ENCODE peak calls at places on chromosomes 16 and 17, in nine cellular contexts. X, E, F, G, H, B, U, R and A are unnamed samples. For H3K9me3 and H3K4me1, the result is how much of the 10 kb centered on the place peaks cover.

GRCh38 chr17:2950846-2951245 is 112.6 kb downstream of the OR1D5 start:
- DNase-seq in H (no peak), X (no peak), B (no peak), U (no peak), R (no peak), G (no peak), E (no peak), F (peak), A (no peak)

GRCh38 chr16:56793504-56793903 is 63.6 kb downstream of the NUP93 start:
- DNase-seq in B (peak), F (no peak), R (no peak), X (no peak), E (no peak), U (no peak), H (no peak), G (no peak), A (peak)

GRCh38 chr16:8962393-8963009 is 1.2 kb downstream of the USP7 start:
- DNase-seq in H (no peak), F (no peak), R (peak), B (peak), E (peak), U (peak), X (peak), G (peak), A (no peak)

GRCh38 chr16:7227193-7227825 is 105.3 kb upstream of the RBFOX1 start:
- DNase-seq in G (no peak), H (no peak), F (no peak), R (no peak), B (peak), E (no peak), U (no peak), X (peak), A (no peak)

GRCh38 chr17:51734462-51734861 is 424.1 kb downstream of the CA10 start:
- DNase-seq in R (peak), E (no peak), U (no peak), F (no peak), X (peak), B (peak), G (no peak), H (no peak), A (peak)

GRCh38 chr16:82715833-82716232 is 89.1 kb downstream of the CDH13 start:
- DNase-seq in U (no peak), G (no peak), R (no peak), X (no peak), F (no peak), H (no peak), B (no peak), E (no peak), A (no peak)

GRCh38 chr16:31149894-31150890 is at the start of gene PRSS36:
- DNase-seq in H (no peak), X (peak), E (no peak), U (peak), F (no peak), G (peak), R (no peak), B (no peak), A (no peak)

GRCh38 chr17:30808785-30809286 is 15.7 kb downstream of the CRLF3 start:
- DNase-seq in B (no peak), E (no peak), G (no peak), U (no peak), F (no peak), X (no peak), H (no peak), R (no peak), A (no peak)

GRCh38 chr16:24748242-24748641 is 18.8 kb downstream of the TNRC6A start:
- DNase-seq in X (no peak), H (peak), U (peak), B (no peak), R (no peak), G (no peak), E (no peak), F (no peak), A (no peak)

GRCh38 chr17:78993241-78993956 is 13.7 kb upstream of the LGALS3BP start:
- DNase-seq in H (peak), X (peak), U (no peak), R (peak), B (peak), F (no peak), G (peak), E (peak), A (peak)

GRCh38 chr17:59366773-59367656 is 35.6 kb downstream of the YPEL2 start:
- DNase-seq in U (peak), E (peak), X (no peak), F (peak), R (peak), H (peak), G (no peak), B (peak), A (peak)

GRCh38 chr17:37083461-37083860 is 134.7 kb downstream of the AATF start:
- DNase-seq in R (no peak), X (no peak), U (no peak), H (no peak), F (no peak), G (no peak), E (no peak), B (no peak), A (no peak)

GRCh38 chr16:54651851-54652770 is 278.6 kb upstream of the IRX5 start:
- DNase-seq in F (peak), H (no peak), R (no peak), E (no peak), U (peak), G (no peak), B (no peak), X (peak), A (no peak)

GRCh38 chr16:62404857-62405611 is 368.8 kb upstream of the CDH8 start:
- DNase-seq in G (no peak), F (no peak), E (no peak), U (no peak), X (no peak), H (no peak), R (no peak), B (no peak), A (no peak)

GRCh38 chr17:47267354-47267828 is 13.8 kb downstream of the ITGB3 start:
- DNase-seq in B (no peak), R (no peak), E (no peak), G (no peak), H (no peak), U (peak), F (no peak), X (no peak), A (no peak)

GRCh38 chr16:51971184-51971583 is 575.8 kb downstream of the TOX3 start:
- DNase-seq in U (no peak), E (peak), B (peak), G (peak), H (no peak), F (no peak), R (no peak), X (peak), A (peak)

GRCh38 chr17:34997355-34997862 is 17.1 kb downstream of the LIG3 start:
- DNase-seq in B (no peak), H (peak), R (peak), U (no peak), F (no peak), G (no peak), X (no peak), E (peak), A (no peak)

GRCh38 chr16:85202631-85203461 is 90.6 kb upstream of the CIBAR2 start:
- DNase-seq in H (peak), E (peak), F (peak), G (peak), R (peak), B (no peak), U (no peak), X (peak), A (peak)

GRCh38 chr16:31484491-31485171 is 1.7 kb downstream of the SLC5A2 start:
- DNase-seq in R (peak), G (no peak), B (peak), H (no peak), X (peak), U (no peak), F (peak), E (peak), A (no peak)

GRCh38 chr17:72539981-72540897 is 419.4 kb downstream of the SOX9 start:
- DNase-seq in B (peak), H (peak), F (peak), X (peak), R (peak), E (peak), G (peak), U (peak), A (peak)

GRCh38 chr16:68987734-68988457 is 117.6 kb upstream of the HAS3 start:
- DNase-seq in B (no peak), E (no peak), G (no peak), F (no peak), R (no peak), H (no peak), X (no peak), U (no peak), A (no peak)

GRCh38 chr16:70638814-70639792 is 7.3 kb upstream of the IL34 start:
- DNase-seq in B (no peak), H (no peak), G (peak), R (no peak), X (no peak), F (no peak), U (no peak), E (no peak), A (peak)

GRCh38 chr17:21289175-21289901 is 4.8 kb downstream of the MAP2K3 start:
- DNase-seq in X (no peak), F (no peak), U (no peak), R (no peak), H (no peak), E (no peak), B (no peak), G (no peak), A (no peak)

GRCh38 chr17:59470624-59471297 is 94.6 kb upstream of the DHX40 start:
- DNase-seq in G (no peak), R (no peak), F (no peak), U (no peak), H (no peak), E (no peak), X (no peak), B (no peak), A (no peak)

GRCh38 chr16:58515871-58516767 is 802 bp downstream of the SETD6 start:
- DNase-seq in E (peak), G (no peak), F (peak), R (peak), B (peak), H (peak), X (peak), U (peak), A (peak)

GRCh38 chr17:74215332-74215727 is 2.0 kb downstream of the TTYH2 start:
- DNase-seq in H (no peak), B (no peak), G (no peak), X (no peak), R (no peak), U (no peak), F (no peak), E (no peak), A (no peak)

GRCh38 chr16:57577691-57578224 is 35.3 kb downstream of the ADGRG5 start:
- DNase-seq in U (no peak), F (no peak), X (peak), G (peak), R (no peak), E (no peak), B (no peak), H (peak), A (no peak)

GRCh38 chr17:19364699-19365498 is 2.4 kb upstream of the B9D1 start:
- DNase-seq in X (no peak), B (no peak), F (no peak), G (peak), U (no peak), R (no peak), H (no peak), E (no peak), A (no peak)

GRCh38 chr17:73697872-73698271 is 53.6 kb upstream of the SDK2 start:
- DNase-seq in B (peak), R (peak), G (no peak), F (no peak), H (no peak), E (no peak), X (no peak), U (no peak), A (peak)

DNA sequence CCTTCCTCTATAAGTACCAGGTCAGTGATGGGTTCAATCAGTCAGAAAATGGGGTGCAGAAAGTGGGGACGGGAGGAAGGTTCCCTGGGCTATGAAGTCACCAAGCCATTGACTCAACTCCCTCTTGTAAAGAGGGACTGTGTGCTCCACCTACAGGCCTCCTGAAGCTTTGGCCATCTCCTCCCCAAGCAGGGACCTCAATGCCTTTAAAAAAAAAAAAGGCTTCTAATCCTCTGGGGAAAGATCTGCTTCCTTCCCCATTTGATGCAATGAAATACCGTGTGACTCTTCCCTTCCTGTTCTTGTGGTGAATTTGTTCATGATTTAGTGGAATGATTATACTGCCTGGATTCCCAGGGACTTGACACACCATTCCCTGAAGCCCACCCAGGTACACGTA is 30.8 kb downstream of the VWA3A start:
- DNase-seq in B (no peak), F (no peak), U (peak), R (no peak), H (peak), X (peak), E (no peak), G (no peak), A (no peak)
- TF ChIP-seq CTCF in B (no peak), F (no peak), U (peak), R (no peak), H (no peak), X (peak), E (no peak), G (no peak), A (no peak)

GRCh38 chr17:83161298-83162034 is 82.1 kb downstream of the METRNL start:
- DNase-seq in F (no peak), X (no peak), H (peak), U (no peak), R (no peak), E (no peak), G (no peak), B (no peak), A (no peak)

GRCh38 chr17:83156408-83156807 is 77.0 kb downstream of the METRNL start:
- DNase-seq in U (no peak), F (no peak), B (no peak), E (no peak), X (no peak), H (peak), G (no peak), R (no peak), A (no peak)

GRCh38 chr17:83159204-83160049 is 80.0 kb downstream of the METRNL start:
- DNase-seq in G (no peak), H (peak), B (no peak), X (no peak), U (no peak), R (no peak), E (no peak), F (no peak), A (no peak)

GRCh38 chr17:83162035-83162745 is 82.8 kb downstream of the METRNL start:
- DNase-seq in B (no peak), G (no peak), U (no peak), H (no peak), R (no peak), E (no peak), F (no peak), X (no peak), A (no peak)

GRCh38 chr17:83160443-83161297 is 81.3 kb downstream of the METRNL start:
- DNase-seq in R (no peak), H (peak), B (no peak), X (no peak), U (no peak), E (no peak), F (no peak), G (peak), A (no peak)
- H3K9me3 ChIP-seq in R (under half), H (under half), B (under half), X (under half), U (under half), E (under half), F (under half), G (under half), A (under half)

GRCh38 chr17:8859804-8860430 is 7.6 kb downstream of the PIK3R6 start:
- DNase-seq in R (no peak), F (no peak), U (no peak), E (no peak), G (no peak), B (no peak), X (peak), H (peak), A (no peak)

GRCh38 chr17:8861482-8862181 is 5.8 kb downstream of the PIK3R6 start:
- DNase-seq in E (no peak), F (no peak), U (no peak), G (no peak), H (peak), R (no peak), B (no peak), X (no peak), A (no peak)

GRCh38 chr17:8865385-8865784 is 2.1 kb downstream of the PIK3R6 start:
- DNase-seq in B (no peak), R (no peak), G (no peak), E (no peak), H (peak), F (no peak), U (no peak), X (no peak), A (no peak)

GRCh38 chr17:8859029-8859803 is 8.3 kb downstream of the PIK3R6 start:
- DNase-seq in X (no peak), E (no peak), U (no peak), R (no peak), H (peak), G (no peak), F (peak), B (no peak), A (no peak)

DNA sequence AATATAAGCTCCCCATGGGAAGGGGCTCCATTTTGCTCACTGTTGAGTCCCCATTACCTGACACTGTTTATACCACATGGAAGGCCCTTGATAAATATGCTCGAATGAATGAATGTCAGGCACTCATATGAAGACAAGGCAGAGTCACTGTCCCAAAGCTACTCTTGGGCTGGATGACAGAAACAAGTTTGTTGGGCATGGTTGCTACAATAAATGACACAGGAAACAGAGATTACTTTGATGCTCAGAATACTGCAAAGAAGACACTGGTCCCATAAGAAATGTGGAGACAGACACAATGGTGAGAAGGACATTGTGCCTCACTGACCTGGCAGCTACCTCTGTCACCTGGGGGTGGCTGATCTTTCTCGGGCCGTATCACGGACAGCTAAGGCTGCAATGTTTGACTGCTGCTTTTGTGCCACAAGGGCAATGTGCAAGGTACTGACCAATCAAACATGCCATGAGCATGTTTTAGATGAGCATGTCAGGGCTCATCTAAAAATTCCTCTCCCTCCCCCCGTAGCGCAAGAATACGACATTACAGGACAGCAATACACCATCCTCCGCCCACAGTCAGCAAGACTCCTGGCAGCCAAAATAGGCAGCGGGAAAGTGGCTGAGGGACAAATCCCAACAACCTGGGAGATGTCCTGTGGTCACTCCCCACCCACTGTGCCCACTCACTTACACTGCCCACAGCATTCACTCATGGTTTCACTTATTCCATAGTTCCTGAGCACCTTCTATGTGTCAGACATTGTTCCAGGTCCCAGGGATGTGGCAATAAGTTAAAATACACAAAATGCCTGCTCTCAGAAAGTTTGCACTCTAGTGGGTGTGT is 5.0 kb downstream of the PIK3R6 start:
- DNase-seq in G (no peak), E (no peak), R (no peak), H (peak), X (no peak), U (no peak), F (no peak), B (no peak), A (no peak)
- H3K4me1 ChIP-seq in G (under half), E (under half), R (under half), H (under half), X (under half), U (under half), F (under half), B (under half), A (under half)

GRCh38 chr17:60640503-60640902 is 37.1 kb upstream of the BCAS3 start:
- DNase-seq in X (peak), U (peak), F (no peak), R (no peak), H (no peak), E (no peak), B (peak), G (no peak), A (no peak)
- TF ChIP-seq CTCF in X (peak), U (peak), F (peak), R (no peak), H (no peak), E (no peak), B (peak), G (peak), A (peak)

DNA sequence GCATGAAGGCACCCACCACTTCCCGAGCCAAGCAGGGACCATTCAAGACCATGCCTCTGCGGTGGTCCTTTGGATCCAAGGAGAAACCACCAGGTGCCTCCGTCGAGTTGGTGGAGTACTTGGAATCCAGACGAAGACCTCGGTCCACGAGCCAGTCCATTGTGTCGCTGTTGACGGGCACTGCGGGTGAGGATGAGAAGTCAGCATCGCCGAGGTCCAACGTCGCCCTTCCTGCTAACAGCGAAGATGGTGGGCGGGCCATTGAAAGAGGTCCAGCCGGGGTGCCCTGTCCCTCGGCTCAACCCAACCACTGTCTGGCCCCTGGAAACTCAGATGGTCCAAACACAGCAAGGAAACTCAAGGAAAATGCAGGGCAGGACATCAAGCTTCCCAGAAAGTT is 63.4 kb downstream of the DHRS7C start:
- DNase-seq in B (no peak), E (no peak), G (no peak), F (no peak), U (no peak), R (no peak), X (no peak), H (no peak), A (no peak)
- H3K9me3 ChIP-seq in B (under half), E (under half), G (under half), F (under half), U (under half), R (under half), X (under half), H (under half), A (under half)

DNA sequence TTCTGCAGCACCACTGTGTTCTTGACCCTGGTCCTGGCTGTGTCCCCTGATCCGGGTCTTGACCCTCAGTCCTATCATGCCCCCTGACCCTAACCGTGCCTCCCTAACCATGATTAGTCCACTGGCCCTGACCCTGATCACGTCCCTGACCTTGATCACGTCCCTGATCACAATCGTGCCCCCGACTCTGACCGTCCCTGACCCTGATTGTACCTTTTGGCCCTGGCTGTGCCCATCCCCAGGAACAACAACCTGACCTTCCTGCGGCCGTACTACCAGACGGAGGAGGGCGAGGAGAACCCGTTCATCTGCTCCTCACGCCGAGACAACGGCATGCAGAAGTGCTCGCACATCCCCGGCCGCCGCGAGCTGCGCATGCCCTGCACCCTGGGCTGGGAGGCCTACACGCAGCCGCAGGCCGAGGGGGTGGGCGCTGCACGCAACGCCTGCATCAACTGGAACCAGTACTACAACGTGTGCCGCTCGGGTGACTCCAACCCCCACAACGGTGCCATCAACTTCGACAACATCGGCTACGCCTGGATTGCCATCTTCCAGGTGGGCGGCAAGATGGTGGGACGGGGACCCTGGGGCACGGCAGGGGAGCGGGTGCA is 24.9 kb downstream of the TPSG1 start:
- DNase-seq in X (no peak), R (no peak), U (no peak), B (no peak), F (no peak), E (no peak), G (no peak), H (no peak), A (no peak)
- H3K4me1 ChIP-seq in X (under half), R (under half), U (under half), B (under half), F (under half), E (under half), G (under half), H (under half), A (under half)